ENCODE peak calls at places on chromosomes 4 and X, in nine cellular contexts. V, Y, S, G, Q, N, R, B and H are unnamed samples.
A peak's percentile ranks its signal among the peaks of the same experiment; 100 is the strongest.

GRCh38 chrX:27309406-27309805 is 153.7 kb downstream of the PPP4R3C start:
- DNase-seq in N (no peak), R (no peak), Q (no peak), G (no peak), Y (no peak), B (no peak), S (no peak), V (no peak), H (no peak)

GRCh38 chr4:146981651-146982050 is 36.0 kb upstream of the TTC29 start:
- DNase-seq in G (no peak), Q (no peak), Y (no peak), R (peak; percentile 84), B (no peak), S (no peak), V (no peak), N (no peak), H (no peak)

GRCh38 chr4:186554485-186554884 is 882 bp downstream of the MTNR1A start:
- DNase-seq in Y (peak; percentile 88), R (peak; percentile 72), S (no peak), G (peak; percentile 33), V (no peak), B (peak; percentile 28), N (peak; percentile 78), Q (no peak), H (no peak)

GRCh38 chrX:49829016-49829415 is at the start of gene PAGE4:
- DNase-seq in B (no peak), V (no peak), G (no peak), S (no peak), N (no peak), Q (no peak), Y (no peak), R (no peak), H (no peak)

GRCh38 chr4:123559955-123560669 is 163.5 kb downstream of the SPRY1 start:
- DNase-seq in V (no peak), G (no peak), Q (no peak), B (no peak), S (no peak), N (no peak), R (no peak), Y (no peak), H (no peak)

GRCh38 chr4:53855886-53856260 is 208.5 kb downstream of the CHIC2 start:
- DNase-seq in Q (no peak), B (no peak), N (no peak), G (no peak), R (no peak), S (no peak), Y (no peak), V (peak; percentile 27), H (no peak)

GRCh38 chrX:153214934-153215333 is 35.9 kb downstream of the MAGEA1 start:
- DNase-seq in G (no peak), N (no peak), R (no peak), S (no peak), Q (no peak), B (no peak), V (no peak), Y (no peak), H (no peak)

GRCh38 chr4:101806914-101807313 is 16.4 kb downstream of the BANK1 start:
- DNase-seq in V (no peak), B (no peak), R (no peak), N (no peak), G (no peak), Q (no peak), Y (no peak), S (no peak), H (no peak)

GRCh38 chr4:23853986-23854385 is 35.9 kb downstream of the PPARGC1A start:
- DNase-seq in Y (no peak), G (no peak), S (no peak), Q (no peak), B (no peak), N (no peak), V (no peak), R (no peak), H (no peak)

GRCh38 chrX:133881011-133881410 is 104.4 kb downstream of the GPC3 start:
- DNase-seq in G (no peak), N (no peak), Q (no peak), V (no peak), B (no peak), Y (no peak), S (no peak), R (no peak), H (no peak)

GRCh38 chrX:112259375-112259774 is 176.8 kb upstream of the TRPC5 start:
- DNase-seq in R (no peak), G (no peak), S (no peak), B (no peak), Y (no peak), V (no peak), N (no peak), Q (no peak), H (no peak)

GRCh38 chr4:68175562-68176155 is 46.0 kb upstream of the TMPRSS11F start:
- DNase-seq in G (no peak), Y (peak; percentile 34), V (peak; percentile 16), R (peak; percentile 70), B (peak; percentile 10), Q (no peak), N (no peak), S (no peak), H (no peak)

GRCh38 chrX:154540897-154541535 is 5.6 kb downstream of the G6PD start:
- DNase-seq in V (no peak), Q (no peak), G (no peak), S (no peak), Y (no peak), N (no peak), R (no peak), B (no peak), H (peak; percentile 86)

DNA sequence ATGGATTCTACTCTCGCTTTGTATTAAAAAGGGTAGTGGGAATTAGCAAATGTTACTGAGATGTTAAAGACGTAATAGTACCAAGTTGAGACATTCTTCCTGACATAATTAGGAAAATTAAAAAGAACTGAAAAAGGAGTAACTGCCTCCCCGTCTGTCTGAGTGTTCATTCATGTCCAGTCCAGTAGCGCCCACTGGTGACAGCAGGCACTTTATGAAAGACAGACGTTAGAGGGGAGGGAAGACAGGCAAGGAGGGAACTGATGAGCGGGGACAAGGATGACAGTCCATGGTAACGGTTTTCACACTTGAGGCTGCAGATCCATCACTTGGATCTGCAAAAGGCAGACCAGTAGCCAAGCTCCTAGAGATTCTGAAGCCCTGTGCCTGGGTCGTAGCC is 326.7 kb downstream of the STK32B start:
- DNase-seq in S (no peak), G (no peak), Q (no peak), R (peak; percentile 15), N (no peak), B (no peak), V (no peak), Y (no peak), H (no peak)
- TF ChIP-seq CTCF in S (no peak), G (no peak), Q (no peak), R (peak; percentile 39), N (no peak), B (peak; percentile 12), V (no peak), Y (no peak), H (no peak)

GRCh38 chr4:184815046-184815877 is 10.5 kb downstream of the ACSL1 start:
- DNase-seq in V (peak; percentile 83), Q (no peak), N (peak; percentile 80), B (peak; percentile 24), R (peak; percentile 34), Y (peak; percentile 89), G (peak; percentile 85), S (peak; percentile 67), H (peak; percentile 83)

GRCh38 chr4:184819786-184820185 is 6.0 kb downstream of the ACSL1 start:
- DNase-seq in R (no peak), V (no peak), G (no peak), Q (no peak), S (no peak), B (no peak), N (no peak), Y (no peak), H (no peak)

GRCh38 chr4:184818216-184818564 is 7.6 kb downstream of the ACSL1 start:
- DNase-seq in S (no peak), B (no peak), Q (no peak), G (no peak), R (no peak), Y (no peak), V (no peak), N (no peak), H (no peak)

GRCh38 chr4:184816962-184817361 is 8.8 kb downstream of the ACSL1 start:
- DNase-seq in R (no peak), Y (no peak), G (no peak), Q (no peak), N (no peak), B (no peak), S (no peak), V (no peak), H (no peak)

DNA sequence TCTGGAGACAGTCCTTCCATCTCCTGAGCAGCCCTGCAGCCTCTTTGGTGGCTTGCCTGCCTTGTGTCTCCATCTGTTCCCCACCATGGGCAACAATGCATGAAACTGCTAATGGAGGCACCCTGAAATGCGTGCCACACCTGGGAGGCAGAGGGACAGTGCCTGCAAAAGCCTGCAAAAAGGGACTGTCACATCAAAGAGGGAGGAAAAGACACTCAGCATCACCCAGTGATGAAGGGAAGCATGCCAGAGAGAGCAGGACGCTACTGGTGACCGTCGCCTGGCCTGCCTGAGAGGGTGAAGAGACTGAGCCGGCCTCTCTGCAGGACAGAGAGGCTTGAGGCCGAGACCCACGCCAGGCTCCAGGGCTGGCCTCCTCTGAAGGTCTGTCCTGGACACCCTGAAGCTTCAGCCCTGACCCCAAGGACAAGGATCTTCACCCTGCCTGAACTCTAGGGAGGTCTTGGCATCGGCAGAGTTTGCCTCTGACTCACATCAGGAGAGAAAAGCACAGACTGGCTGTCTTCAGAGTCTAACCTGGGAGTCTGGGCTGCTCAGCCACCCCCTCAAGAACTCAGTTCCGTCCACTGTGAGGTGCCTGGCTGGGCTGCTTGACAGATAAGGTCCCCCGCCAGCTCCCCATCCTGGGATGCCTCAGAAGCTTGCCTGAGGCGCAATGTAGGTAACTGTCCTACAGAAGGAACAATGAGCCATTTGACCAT is 8.1 kb downstream of the ACSL1 start:
- DNase-seq in B (no peak), V (no peak), N (no peak), Y (no peak), G (no peak), Q (no peak), S (no peak), R (no peak), H (no peak)
- H3K4me1 ChIP-seq in B (peaks cover 47% of the 10 kb centered on the region), V (peaks cover 72% of the 10 kb centered on the region), N (peaks cover 17% of the 10 kb centered on the region), Y (peaks cover 3% of the 10 kb centered on the region), G (peaks cover 16% of the 10 kb centered on the region), Q (peaks cover 23% of the 10 kb centered on the region), S (peaks cover 5% of the 10 kb centered on the region), R (no peaks in the 10 kb centered on the region), H (peaks cover 17% of the 10 kb centered on the region)

GRCh38 chrX:40050532-40050931 is 47.2 kb downstream of the BCOR start:
- DNase-seq in Y (no peak), S (no peak), V (no peak), Q (no peak), B (no peak), N (no peak), G (no peak), R (no peak), H (no peak)
- H3K9me3 ChIP-seq in Y (no peaks in the 10 kb centered on the region), S (peaks cover 8% of the 10 kb centered on the region), V (peaks cover 22% of the 10 kb centered on the region), Q (peaks cover 7% of the 10 kb centered on the region), B (peaks cover 45% of the 10 kb centered on the region), N (peaks cover 10% of the 10 kb centered on the region), G (no peaks in the 10 kb centered on the region), R (peaks cover 16% of the 10 kb centered on the region), H (peaks cover 63% of the 10 kb centered on the region)

DNA sequence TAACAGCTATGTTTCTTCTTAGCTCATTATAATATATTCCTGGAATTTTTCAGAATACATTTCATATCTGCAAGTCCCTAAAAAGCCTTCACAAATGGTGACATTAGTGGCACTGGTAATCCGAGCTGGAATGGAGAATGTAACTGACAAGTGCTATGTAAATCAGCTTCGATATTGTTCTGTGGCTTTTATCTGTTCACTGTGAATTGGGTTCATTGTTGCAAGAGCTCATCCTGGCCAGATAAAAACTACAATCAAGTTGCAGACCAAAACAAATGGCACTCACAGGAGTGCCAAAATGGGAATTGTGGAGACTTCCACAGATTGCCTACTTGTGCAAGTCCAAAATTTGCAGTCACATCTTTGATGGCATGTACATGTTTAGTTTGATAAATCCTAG is 905.1 kb downstream of the CENPC start:
- DNase-seq in B (no peak), Y (no peak), S (no peak), R (peak; percentile 60), G (no peak), V (no peak), Q (no peak), N (no peak), H (no peak)
- TF ChIP-seq CTCF in B (no peak), Y (no peak), S (no peak), R (no peak), G (no peak), V (no peak), Q (no peak), N (no peak), H (no peak)